ENCODE peak calls at places on chromosomes 11 and 22, in four cellular contexts. One of them, this sample, is unnamed.

GRCh38 chr11:111123463-111124398 is 121.8 kb upstream of the POU2AF2 start:
- DNase-seq in activated T-cell treated with anti-CD3 and anti-CD28 coated beads for 1 hour: no peak
- DNase-seq in NAMALWA: no peak
- DNase-seq in GM13977: no peak
- DNase-seq in this sample: no peak

GRCh38 chr11:126186031-126186698 is 25.3 kb downstream of the RPUSD4 start:
- DNase-seq in activated T-cell treated with anti-CD3 and anti-CD28 coated beads for 1 hour: no peak
- DNase-seq in GM13977: no peak
- DNase-seq in NAMALWA: no peak
- DNase-seq in this sample: no peak

GRCh38 chr11:117704416-117705150 is 92.4 kb downstream of the DSCAML1 start:
- DNase-seq in GM13977: no peak
- DNase-seq in NAMALWA: no peak
- DNase-seq in activated T-cell treated with anti-CD3 and anti-CD28 coated beads for 1 hour: no peak
- DNase-seq in this sample: no peak

GRCh38 chr11:46380340-46381045 is 976 bp upstream of the MDK start:
- DNase-seq in activated T-cell treated with anti-CD3 and anti-CD28 coated beads for 1 hour: peak; percentile 32
- DNase-seq in NAMALWA: peak; percentile 40
- DNase-seq in GM13977: peak; percentile 85
- DNase-seq in this sample: peak; percentile 77

GRCh38 chr11:97993565-97993964 is 1027.2 kb upstream of the CNTN5 start:
- DNase-seq in GM13977: no peak
- DNase-seq in NAMALWA: no peak
- DNase-seq in activated T-cell treated with anti-CD3 and anti-CD28 coated beads for 1 hour: no peak
- DNase-seq in this sample: no peak

GRCh38 chr22:20276468-20276867 is 8.3 kb upstream of the RTN4R start:
- DNase-seq in activated T-cell treated with anti-CD3 and anti-CD28 coated beads for 1 hour: no peak
- DNase-seq in NAMALWA: no peak
- DNase-seq in GM13977: no peak
- DNase-seq in this sample: no peak

GRCh38 chr22:39992088-39992826 is 2.5 kb upstream of the FAM83F start:
- DNase-seq in GM13977: no peak
- DNase-seq in NAMALWA: no peak
- DNase-seq in activated T-cell treated with anti-CD3 and anti-CD28 coated beads for 1 hour: no peak
- DNase-seq in this sample: no peak

GRCh38 chr11:43547411-43547718 is 133.2 kb upstream of the HSD17B12 start:
- DNase-seq in activated T-cell treated with anti-CD3 and anti-CD28 coated beads for 1 hour: no peak
- DNase-seq in NAMALWA: no peak
- DNase-seq in GM13977: no peak
- DNase-seq in this sample: no peak

GRCh38 chr11:128467610-128468041 is 119.7 kb downstream of the ETS1 start:
- DNase-seq in activated T-cell treated with anti-CD3 and anti-CD28 coated beads for 1 hour: no peak
- DNase-seq in NAMALWA: no peak
- DNase-seq in GM13977: no peak
- DNase-seq in this sample: peak; percentile 24

GRCh38 chr11:122155765-122156527 is 39.9 kb upstream of the BLID start:
- DNase-seq in GM13977: no peak
- DNase-seq in activated T-cell treated with anti-CD3 and anti-CD28 coated beads for 1 hour: no peak
- DNase-seq in NAMALWA: no peak
- DNase-seq in this sample: peak; percentile 52

GRCh38 chr11:122271167-122271566 is 155.2 kb upstream of the BLID start:
- DNase-seq in GM13977: no peak
- DNase-seq in activated T-cell treated with anti-CD3 and anti-CD28 coated beads for 1 hour: no peak
- DNase-seq in NAMALWA: no peak
- DNase-seq in this sample: no peak

GRCh38 chr22:48209473-48210271 is 1447.2 kb downstream of the TBC1D22A start:
- DNase-seq in activated T-cell treated with anti-CD3 and anti-CD28 coated beads for 1 hour: no peak
- DNase-seq in GM13977: no peak
- DNase-seq in NAMALWA: no peak
- DNase-seq in this sample: no peak

GRCh38 chr11:106917973-106918372 is 100.3 kb downstream of the GUCY1A2 start:
- DNase-seq in activated T-cell treated with anti-CD3 and anti-CD28 coated beads for 1 hour: no peak
- DNase-seq in GM13977: peak; percentile 4
- DNase-seq in NAMALWA: peak; percentile 58
- DNase-seq in this sample: peak; percentile 63

GRCh38 chr11:125621995-125622394 is 3.0 kb upstream of the CHEK1 start:
- DNase-seq in NAMALWA: no peak
- DNase-seq in activated T-cell treated with anti-CD3 and anti-CD28 coated beads for 1 hour: no peak
- DNase-seq in GM13977: no peak
- DNase-seq in this sample: peak; percentile 28